ENCODE peak calls at places on chromosomes 11 and 22, in four cellular contexts. I is foreskin fibroblast, W is RWPE1, Y is astrocyte of the spinal cord. D is an unnamed sample.

GRCh38 chr22:39414886-39415285 is 15.3 kb downstream of the TAB1 start:
- DNase-seq in W (no peak), I (no peak), Y (no peak), D (no peak)

GRCh38 chr11:44301856-44302231 is 8.1 kb downstream of the ALX4 start:
- DNase-seq in Y (no peak), W (peak), I (no peak), D (no peak)

GRCh38 chr11:106697058-106697457 is 321.2 kb downstream of the GUCY1A2 start:
- DNase-seq in I (peak), Y (peak), W (peak), D (no peak)

GRCh38 chr22:41928416-41929157 is 2.0 kb upstream of the TNFRSF13C start:
- DNase-seq in I (no peak), W (no peak), Y (no peak), D (no peak)

GRCh38 chr22:50085211-50085999 is at the start of gene MLC1:
- DNase-seq in W (no peak), I (no peak), Y (no peak), D (no peak)

GRCh38 chr11:30406978-30407762 is 84.3 kb downstream of the ARL14EP start:
- DNase-seq in W (no peak), I (no peak), Y (no peak), D (no peak)

GRCh38 chr11:65584102-65584501 is 8.2 kb downstream of the EHBP1L1 start:
- DNase-seq in Y (no peak), I (no peak), W (no peak), D (no peak)

GRCh38 chr11:86934933-86935579 is 20.1 kb downstream of the FZD4 start:
- DNase-seq in W (no peak), I (no peak), Y (no peak), D (no peak)

GRCh38 chr11:48106166-48106565 is 110.4 kb upstream of the OR4B1 start:
- DNase-seq in I (no peak), W (no peak), Y (no peak), D (no peak)

GRCh38 chr22:29799217-29799680 is 32.1 kb downstream of the UQCR10 start:
- DNase-seq in I (peak), Y (peak), W (peak), D (peak)

GRCh38 chr11:65558002-65558784 is at the start of gene LTBP3:
- DNase-seq in I (peak), Y (peak), W (peak), D (no peak)

DNA sequence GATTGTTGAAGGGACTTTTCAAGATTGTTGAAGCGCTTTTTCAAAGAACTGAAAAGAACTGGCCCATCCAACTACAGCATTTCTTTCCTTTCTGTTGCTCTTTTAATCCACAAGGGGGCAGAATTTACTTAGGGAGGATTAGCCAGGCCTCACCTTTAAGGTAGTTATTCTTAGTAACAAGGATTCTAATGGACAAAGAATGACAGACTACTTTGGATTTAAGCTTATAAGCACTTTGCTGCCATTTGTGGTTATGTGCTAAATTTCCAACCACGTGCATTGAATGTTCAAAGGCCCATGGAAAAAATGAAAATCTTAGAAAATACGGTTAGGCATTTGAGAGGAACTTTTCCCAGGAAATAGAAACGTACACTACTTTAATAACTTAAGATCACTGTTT is 49.5 kb upstream of the HSPA8 start:
- DNase-seq in W (peak), I (no peak), Y (peak), D (no peak)
- TF ChIP-seq CTCF in W (peak), I (peak), Y (peak), D (peak)

DNA sequence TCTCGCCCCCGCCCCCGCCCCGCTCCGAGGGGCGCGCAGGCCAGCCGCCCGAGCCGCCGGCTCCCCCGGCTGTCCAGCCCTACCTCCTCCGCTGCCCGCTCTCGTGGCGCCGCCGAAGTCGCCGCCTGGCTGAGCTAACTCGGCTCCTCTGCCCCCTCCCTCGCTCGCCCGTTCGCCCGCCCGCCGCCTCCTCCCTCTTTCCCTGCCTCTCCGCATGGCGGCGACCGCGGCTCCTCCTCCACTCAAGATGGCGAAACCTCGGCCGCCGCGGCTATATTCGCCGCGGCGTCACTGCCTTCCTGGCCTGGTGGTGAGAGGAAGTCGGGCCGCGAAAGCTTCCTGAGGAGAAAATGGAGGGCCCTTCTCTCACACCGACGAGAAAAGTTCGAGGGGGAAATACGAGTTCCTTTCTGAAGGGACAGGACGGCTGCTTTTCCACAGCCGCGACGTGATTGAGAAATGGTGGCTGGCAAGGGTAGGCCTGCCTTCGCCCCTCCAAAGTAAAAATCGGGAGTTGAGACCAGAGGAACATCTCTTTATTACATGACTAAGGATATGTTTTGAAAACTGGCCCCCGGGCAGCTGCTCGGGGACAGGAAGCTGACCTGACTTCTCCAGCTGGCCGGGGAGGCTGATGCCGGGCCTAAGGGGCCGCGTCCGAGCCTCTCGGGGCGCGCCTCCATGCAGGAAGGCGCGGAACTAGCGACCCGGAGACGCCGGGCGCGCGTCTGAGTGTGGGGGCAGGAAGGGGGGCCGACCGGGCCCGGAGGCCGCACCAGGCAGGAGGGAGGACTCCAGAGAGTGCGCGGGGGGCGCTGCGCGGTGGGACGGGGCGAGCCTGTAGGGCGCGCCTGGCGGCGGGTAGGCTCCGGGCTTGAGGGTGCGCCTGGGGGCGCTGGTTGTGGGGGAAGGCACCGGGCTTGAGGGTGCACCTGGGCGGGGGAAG is at the start of gene DDX6:
- DNase-seq in Y (peak), I (peak), W (peak), D (peak)
- TF ChIP-seq CTCF in Y (peak), I (peak), W (peak), D (peak)

DNA sequence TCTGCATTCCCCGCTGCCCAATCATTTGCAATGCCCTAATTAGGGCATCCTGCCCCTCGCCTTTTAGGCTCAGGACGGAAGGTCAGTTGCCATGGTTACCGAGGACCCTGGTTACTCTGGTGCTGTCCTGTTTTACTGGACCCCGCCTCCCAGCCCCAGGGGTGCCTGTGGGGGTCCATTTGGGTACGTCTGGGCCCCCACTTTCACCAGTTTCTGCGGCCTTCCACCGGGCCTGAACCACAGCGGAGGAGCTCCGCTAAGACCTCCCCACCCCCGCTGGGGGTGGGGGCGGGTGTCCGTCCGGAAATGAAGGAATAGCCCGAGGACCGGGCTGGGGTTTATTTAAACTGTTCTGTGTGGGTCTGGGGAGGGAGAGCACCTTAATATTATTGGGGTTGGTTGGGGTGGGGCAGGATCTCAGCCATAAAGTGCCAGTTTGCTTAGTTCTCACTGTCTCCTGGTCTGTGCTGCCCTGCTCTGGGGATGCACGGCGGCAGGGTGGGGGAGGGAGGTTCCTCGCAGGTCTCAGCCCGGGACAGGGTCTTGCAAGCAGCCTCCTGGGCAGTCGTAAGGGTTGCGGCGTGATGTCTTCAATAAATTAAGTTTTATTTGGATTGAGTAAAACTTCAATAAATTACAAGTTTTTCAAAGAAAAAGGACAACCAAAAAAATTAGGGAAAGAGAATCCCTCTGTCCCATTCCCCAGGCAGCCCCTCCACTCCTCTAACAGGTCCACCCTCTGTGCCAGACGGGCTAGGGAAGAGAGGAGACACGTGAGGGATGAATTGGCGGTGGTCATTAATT is 5.3 kb downstream of the PHOX2A start:
- DNase-seq in W (no peak), I (no peak), Y (no peak), D (no peak)
- TF ChIP-seq CTCF in W (no peak), I (no peak), Y (no peak), D (no peak)

DNA sequence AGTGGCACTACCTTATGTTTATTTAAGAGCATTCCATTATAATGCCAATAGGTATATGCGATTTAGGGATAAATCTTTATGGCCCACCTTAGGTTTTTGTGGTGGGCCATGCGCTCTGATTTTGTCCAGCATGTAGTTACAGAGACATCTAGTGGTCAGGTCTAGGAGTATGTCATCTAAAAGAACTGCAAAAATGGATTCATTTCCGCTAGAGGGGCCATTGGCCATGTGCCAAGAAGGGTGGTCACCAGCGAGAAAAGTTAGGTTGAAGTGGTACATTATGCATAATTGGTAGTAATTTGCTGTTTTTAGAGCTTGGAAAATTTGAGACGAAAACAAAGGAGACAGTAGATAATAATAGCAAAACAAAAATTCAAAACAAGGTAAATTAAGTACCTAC is 27.7 kb downstream of the LRRC4C start:
- DNase-seq in I (no peak), Y (no peak), W (peak), D (no peak)
- TF ChIP-seq CTCF in I (no peak), Y (peak), W (no peak), D (no peak)

DNA sequence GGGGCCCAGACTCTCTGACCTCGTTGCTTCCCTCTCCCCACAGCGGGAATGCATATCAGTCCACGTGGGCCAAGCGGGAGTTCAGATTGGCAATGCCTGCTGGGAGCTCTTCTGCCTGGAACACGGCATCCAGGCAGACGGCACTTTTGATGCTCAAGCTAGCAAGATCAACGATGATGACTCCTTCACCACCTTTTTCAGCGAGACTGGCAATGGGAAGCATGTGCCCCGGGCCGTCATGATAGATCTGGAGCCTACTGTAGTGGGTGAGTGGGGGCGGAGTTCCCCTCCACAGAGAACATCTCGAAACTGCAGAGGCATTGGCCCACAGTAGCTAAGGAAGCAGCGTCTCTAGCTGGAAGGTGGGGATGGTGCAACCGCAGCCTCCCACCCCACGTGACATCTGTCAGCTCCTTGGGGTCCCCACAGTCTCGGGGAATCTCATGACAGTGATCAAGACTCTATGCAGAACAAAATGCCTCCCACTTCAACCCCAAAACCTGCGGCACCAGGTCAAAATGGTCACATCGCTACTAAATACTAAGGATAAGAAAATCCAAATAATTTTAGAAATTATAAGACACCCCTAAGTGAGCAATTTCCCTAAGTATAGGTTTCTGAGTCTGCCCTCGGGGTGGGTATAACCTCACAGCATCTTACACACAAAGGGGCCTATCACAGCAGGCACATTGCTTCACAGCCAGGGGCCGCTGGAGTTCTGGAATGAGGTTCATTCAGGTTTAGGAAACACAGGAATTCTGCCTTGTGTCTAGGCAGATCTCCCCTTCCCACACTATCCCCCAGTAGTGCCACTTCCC is 11.0 kb downstream of the TUBA8 start:
- DNase-seq in Y (no peak), I (no peak), W (no peak), D (no peak)
- TF ChIP-seq CTCF in Y (no peak), I (no peak), W (no peak), D (no peak)

DNA sequence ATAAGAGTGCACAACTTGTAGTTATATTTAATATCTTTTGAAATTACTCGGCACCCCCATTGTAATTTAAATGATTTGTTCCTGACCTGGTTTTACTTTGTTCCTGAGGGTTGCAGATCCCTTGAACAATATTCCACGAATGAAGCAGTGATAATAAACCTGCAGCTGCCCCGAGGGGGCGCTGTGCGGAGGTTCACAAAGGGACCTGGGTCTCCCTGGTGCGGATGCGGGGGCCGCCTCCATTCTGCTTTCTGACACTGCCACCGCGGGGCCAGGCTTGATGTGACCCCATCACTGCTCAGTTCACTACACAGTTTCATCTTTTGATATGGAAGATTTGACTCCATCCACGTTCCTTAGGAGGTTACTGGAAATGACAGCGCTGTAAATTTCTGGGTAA is 62.9 kb upstream of the PRODH start:
- DNase-seq in I (no peak), Y (no peak), W (no peak), D (no peak)
- TF ChIP-seq CTCF in I (no peak), Y (peak), W (no peak), D (no peak)

GRCh38 chr22:19772673-19773469 is 12.3 kb downstream of the TBX1 start:
- DNase-seq in W (no peak), Y (no peak), I (no peak), D (no peak)
- TF ChIP-seq CTCF in W (no peak), Y (no peak), I (no peak), D (no peak)

D was measured in AG09319.